ENCODE peak calls at places on chromosomes 4 and X, in nine cellular contexts. Z is NCI-H1105; I is choroid plexus epithelial cell; E is activated CD8-positive, alpha-beta T cell treated with anti-CD3 and anti-CD28 coated beads, Interleukin-2, amount 10 ng/mL, durations not matched to agents 7 days and 5 days; D is dermis microvascular lymphatic vessel endothelial cell; N is T-helper 1 cell; K is stimulated activated CD4-positive, alpha-beta T cell treated with anti-CD3 and anti-CD28 coated beads, TNF-alpha, amount 100 ng/mL, for 1 hour; W is amniotic stem cell; U is GM10248. O is an unnamed sample.
A peak's percentile ranks its signal among the peaks of the same experiment; 100 is the strongest.

GRCh38 chr4:55069248-55069647 is 56.1 kb downstream of the KDR start:
- DNase-seq in N (no peak), U (no peak), E (no peak), K (no peak), W (no peak), Z (no peak), I (peak; percentile 68), D (peak; percentile 95), O (no peak)

GRCh38 chr4:4247711-4248035 is 350 bp downstream of the TMEM128 start:
- DNase-seq in D (no peak), U (no peak), K (no peak), E (no peak), I (peak; percentile 41), N (no peak), W (no peak), Z (no peak), O (no peak)

GRCh38 chrX:40391662-40392061 is 189.1 kb upstream of the ATP6AP2 start:
- DNase-seq in Z (no peak), E (no peak), D (no peak), K (no peak), U (no peak), I (peak; percentile 23), W (no peak), N (no peak), O (no peak)

GRCh38 chrX:65502618-65503017 is 32.0 kb downstream of the LAS1L start:
- DNase-seq in D (no peak), K (no peak), U (no peak), I (no peak), E (no peak), W (no peak), Z (no peak), N (no peak), O (no peak)

GRCh38 chr4:74042681-74043080 is 4.2 kb upstream of the CXCL3 start:
- DNase-seq in Z (no peak), D (no peak), N (no peak), K (no peak), U (no peak), I (no peak), W (no peak), E (no peak), O (no peak)

GRCh38 chr4:123244233-123244632 is 152.4 kb upstream of the SPRY1 start:
- DNase-seq in U (no peak), W (no peak), K (no peak), D (peak; percentile 74), I (peak; percentile 63), N (no peak), Z (no peak), E (peak; percentile 23), O (no peak)

GRCh38 chrX:151393514-151393913 is 3.5 kb upstream of the VMA21 start:
- DNase-seq in D (peak; percentile 3), U (peak; percentile 37), W (no peak), E (peak; percentile 80), N (peak; percentile 54), I (peak; percentile 9), Z (no peak), K (peak; percentile 18), O (no peak)

GRCh38 chr4:114017120-114017917 is 37.9 kb upstream of the ARSJ start:
- DNase-seq in N (no peak), W (no peak), D (no peak), K (no peak), U (no peak), E (no peak), I (peak; percentile 30), Z (no peak), O (no peak)

GRCh38 chr4:92050875-92051274 is 252.9 kb upstream of the GRID2 start:
- DNase-seq in K (no peak), Z (no peak), I (no peak), E (no peak), U (no peak), W (no peak), D (no peak), N (no peak), O (no peak)

GRCh38 chr4:118909173-118909956 is 20.7 kb downstream of the SYNPO2 start:
- DNase-seq in Z (no peak), D (no peak), W (no peak), N (no peak), E (no peak), K (no peak), I (no peak), U (no peak), O (no peak)

GRCh38 chrX:115525486-115525885 is 35.5 kb upstream of the PLS3 start:
- DNase-seq in W (no peak), E (no peak), N (no peak), U (no peak), I (no peak), Z (peak; percentile 38), K (no peak), D (no peak), O (no peak)

O was measured in HCT116.